ENCODE peak calls at places on chromosomes 5 and 9, in ten cellular contexts. One of them, this sample, is unnamed.
A peak's percentile ranks its signal among the peaks of the same experiment; 100 is the strongest.

GRCh38 chr9:27865031-27865438 is 291.8 kb upstream of the C9orf72 start:
- DNase-seq in neural crest cell: no peak
- DNase-seq in A673: peak; percentile 71
- DNase-seq in T-cell: no peak
- DNase-seq in endothelial cell: no peak
- DNase-seq in pancreas: no peak
- DNase-seq in testis: no peak
- DNase-seq in kidney: no peak
- DNase-seq in neural progenitor cell: no peak
- DNase-seq in NCI-H1436: peak; percentile 33
- DNase-seq in this sample: peak; percentile 88

GRCh38 chr5:61450170-61450815 is 118.2 kb downstream of the ZSWIM6 start:
- DNase-seq in neural crest cell: no peak
- DNase-seq in A673: peak; percentile 44
- DNase-seq in T-cell: no peak
- DNase-seq in endothelial cell: no peak
- DNase-seq in pancreas: peak; percentile 23
- DNase-seq in testis: no peak
- DNase-seq in kidney: no peak
- DNase-seq in neural progenitor cell: no peak
- DNase-seq in NCI-H1436: no peak
- DNase-seq in this sample: no peak

GRCh38 chr5:98768160-98769005 is 5.1 kb upstream of the RGMB start:
- DNase-seq in neural crest cell: peak; percentile 74
- DNase-seq in A673: peak; percentile 74
- DNase-seq in T-cell: peak; percentile 31
- DNase-seq in endothelial cell: peak; percentile 75
- DNase-seq in pancreas: peak; percentile 46
- DNase-seq in testis: peak; percentile 55
- DNase-seq in kidney: no peak
- DNase-seq in neural progenitor cell: peak; percentile 90
- DNase-seq in NCI-H1436: peak; percentile 61
- DNase-seq in this sample: peak; percentile 40

GRCh38 chr5:173923236-173924104 is 35.3 kb downstream of the CPEB4 start:
- DNase-seq in neural crest cell: no peak
- DNase-seq in A673: no peak
- DNase-seq in T-cell: no peak
- DNase-seq in endothelial cell: no peak
- DNase-seq in pancreas: no peak
- DNase-seq in testis: peak; percentile 40
- DNase-seq in kidney: no peak
- DNase-seq in neural progenitor cell: peak; percentile 18
- DNase-seq in NCI-H1436: no peak
- DNase-seq in this sample: no peak

GRCh38 chr5:14219800-14220512 is 76.8 kb downstream of the TRIO start:
- DNase-seq in neural crest cell: no peak
- DNase-seq in A673: no peak
- DNase-seq in T-cell: no peak
- DNase-seq in endothelial cell: no peak
- DNase-seq in pancreas: no peak
- DNase-seq in testis: no peak
- DNase-seq in kidney: no peak
- DNase-seq in neural progenitor cell: no peak
- DNase-seq in NCI-H1436: no peak
- DNase-seq in this sample: no peak

GRCh38 chr9:38687389-38687842 is 32.5 kb downstream of the FAM240B start:
- DNase-seq in neural crest cell: peak; percentile 18
- DNase-seq in A673: no peak
- DNase-seq in T-cell: no peak
- DNase-seq in endothelial cell: no peak
- DNase-seq in pancreas: peak; percentile 72
- DNase-seq in testis: peak; percentile 60
- DNase-seq in kidney: peak; percentile 88
- DNase-seq in neural progenitor cell: no peak
- DNase-seq in NCI-H1436: peak; percentile 20
- DNase-seq in this sample: no peak

GRCh38 chr9:38380230-38380871 is 12.2 kb upstream of the ALDH1B1 start:
- DNase-seq in neural crest cell: no peak
- DNase-seq in A673: no peak
- DNase-seq in T-cell: no peak
- DNase-seq in endothelial cell: no peak
- DNase-seq in pancreas: no peak
- DNase-seq in testis: no peak
- DNase-seq in kidney: no peak
- DNase-seq in neural progenitor cell: no peak
- DNase-seq in NCI-H1436: no peak
- DNase-seq in this sample: no peak

GRCh38 chr5:123865641-123866040 is 353.7 kb downstream of the CSNK1G3 start:
- DNase-seq in neural crest cell: no peak
- DNase-seq in A673: no peak
- DNase-seq in T-cell: no peak
- DNase-seq in endothelial cell: no peak
- DNase-seq in pancreas: no peak
- DNase-seq in testis: no peak
- DNase-seq in kidney: no peak
- DNase-seq in neural progenitor cell: no peak
- DNase-seq in NCI-H1436: no peak
- DNase-seq in this sample: no peak

GRCh38 chr9:90502134-90502533 is 140.5 kb downstream of the DIRAS2 start:
- DNase-seq in neural crest cell: no peak
- DNase-seq in A673: no peak
- DNase-seq in T-cell: no peak
- DNase-seq in endothelial cell: no peak
- DNase-seq in pancreas: no peak
- DNase-seq in testis: no peak
- DNase-seq in kidney: no peak
- DNase-seq in neural progenitor cell: peak; percentile 5
- DNase-seq in NCI-H1436: no peak
- DNase-seq in this sample: no peak

GRCh38 chr5:148796931-148797330 is 29.5 kb upstream of the ADRB2 start:
- DNase-seq in neural crest cell: no peak
- DNase-seq in A673: no peak
- DNase-seq in T-cell: no peak
- DNase-seq in endothelial cell: no peak
- DNase-seq in pancreas: no peak
- DNase-seq in testis: no peak
- DNase-seq in kidney: no peak
- DNase-seq in neural progenitor cell: no peak
- DNase-seq in NCI-H1436: no peak
- DNase-seq in this sample: no peak

GRCh38 chr5:163889369-163889768 is 383.9 kb downstream of the MAT2B start:
- DNase-seq in neural crest cell: no peak
- DNase-seq in A673: no peak
- DNase-seq in T-cell: no peak
- DNase-seq in endothelial cell: no peak
- DNase-seq in pancreas: no peak
- DNase-seq in testis: no peak
- DNase-seq in kidney: no peak
- DNase-seq in neural progenitor cell: no peak
- DNase-seq in NCI-H1436: no peak
- DNase-seq in this sample: no peak

GRCh38 chr5:131262953-131263541 is 806 bp upstream of the CDC42SE2 start:
- DNase-seq in neural crest cell: no peak
- DNase-seq in A673: no peak
- DNase-seq in T-cell: no peak
- DNase-seq in endothelial cell: no peak
- DNase-seq in pancreas: no peak
- DNase-seq in testis: no peak
- DNase-seq in kidney: no peak
- DNase-seq in neural progenitor cell: no peak
- DNase-seq in NCI-H1436: no peak
- DNase-seq in this sample: no peak

GRCh38 chr5:1017691-1018455 is 9.3 kb downstream of the NKD2 start:
- DNase-seq in neural crest cell: no peak
- DNase-seq in A673: no peak
- DNase-seq in T-cell: no peak
- DNase-seq in endothelial cell: no peak
- DNase-seq in pancreas: no peak
- DNase-seq in testis: no peak
- DNase-seq in kidney: peak; percentile 70
- DNase-seq in neural progenitor cell: no peak
- DNase-seq in NCI-H1436: no peak
- DNase-seq in this sample: no peak

GRCh38 chr5:125316386-125316785 is 569.9 kb upstream of the ZNF608 start:
- DNase-seq in neural crest cell: no peak
- DNase-seq in A673: no peak
- DNase-seq in T-cell: no peak
- DNase-seq in endothelial cell: no peak
- DNase-seq in pancreas: no peak
- DNase-seq in testis: no peak
- DNase-seq in kidney: no peak
- DNase-seq in neural progenitor cell: no peak
- DNase-seq in NCI-H1436: no peak
- DNase-seq in this sample: no peak

GRCh38 chr9:31119882-31120481 is 1264.5 kb upstream of the ACO1 start:
- DNase-seq in neural crest cell: no peak
- DNase-seq in A673: peak; percentile 46
- DNase-seq in T-cell: peak; percentile 34
- DNase-seq in endothelial cell: peak; percentile 26
- DNase-seq in pancreas: peak; percentile 19
- DNase-seq in testis: peak; percentile 33
- DNase-seq in kidney: no peak
- DNase-seq in neural progenitor cell: peak; percentile 32
- DNase-seq in NCI-H1436: peak; percentile 16
- DNase-seq in this sample: peak; percentile 34

GRCh38 chr5:180785151-180785781 is 17.3 kb downstream of the MGAT1 start:
- DNase-seq in neural crest cell: no peak
- DNase-seq in A673: no peak
- DNase-seq in T-cell: no peak
- DNase-seq in endothelial cell: no peak
- DNase-seq in pancreas: no peak
- DNase-seq in testis: no peak
- DNase-seq in kidney: peak; percentile 70
- DNase-seq in neural progenitor cell: no peak
- DNase-seq in NCI-H1436: no peak
- DNase-seq in this sample: no peak

GRCh38 chr5:38403407-38403806 is 145.0 kb downstream of the EGFLAM start:
- DNase-seq in neural crest cell: no peak
- DNase-seq in A673: no peak
- DNase-seq in T-cell: no peak
- DNase-seq in endothelial cell: no peak
- DNase-seq in pancreas: no peak
- DNase-seq in testis: no peak
- DNase-seq in kidney: no peak
- DNase-seq in neural progenitor cell: no peak
- DNase-seq in NCI-H1436: no peak
- DNase-seq in this sample: no peak

GRCh38 chr5:118825226-118825625 is 163.1 kb downstream of the DTWD2 start:
- DNase-seq in neural crest cell: no peak
- DNase-seq in A673: no peak
- DNase-seq in T-cell: no peak
- DNase-seq in endothelial cell: no peak
- DNase-seq in pancreas: no peak
- DNase-seq in testis: no peak
- DNase-seq in kidney: no peak
- DNase-seq in neural progenitor cell: no peak
- DNase-seq in NCI-H1436: no peak
- DNase-seq in this sample: no peak

GRCh38 chr9:129322641-129323375 is 144.7 kb upstream of the IER5L start:
- DNase-seq in neural crest cell: no peak
- DNase-seq in A673: no peak
- DNase-seq in T-cell: no peak
- DNase-seq in endothelial cell: no peak
- DNase-seq in pancreas: no peak
- DNase-seq in testis: no peak
- DNase-seq in kidney: peak; percentile 43
- DNase-seq in neural progenitor cell: no peak
- DNase-seq in NCI-H1436: no peak
- DNase-seq in this sample: no peak

GRCh38 chr5:96703384-96703910 is 41.3 kb downstream of the CAST start:
- DNase-seq in neural crest cell: no peak
- DNase-seq in A673: no peak
- DNase-seq in T-cell: no peak
- DNase-seq in endothelial cell: no peak
- DNase-seq in pancreas: no peak
- DNase-seq in testis: no peak
- DNase-seq in kidney: no peak
- DNase-seq in neural progenitor cell: peak; percentile 9
- DNase-seq in NCI-H1436: no peak
- DNase-seq in this sample: no peak

GRCh38 chr9:14891332-14891731 is 18.9 kb downstream of the FREM1 start:
- DNase-seq in neural crest cell: no peak
- DNase-seq in A673: no peak
- DNase-seq in T-cell: no peak
- DNase-seq in endothelial cell: no peak
- DNase-seq in pancreas: no peak
- DNase-seq in testis: no peak
- DNase-seq in kidney: no peak
- DNase-seq in neural progenitor cell: no peak
- DNase-seq in NCI-H1436: no peak
- DNase-seq in this sample: no peak

GRCh38 chr9:110179734-110180133 is 28.2 kb downstream of the C9orf152 start:
- DNase-seq in neural crest cell: no peak
- DNase-seq in A673: no peak
- DNase-seq in T-cell: no peak
- DNase-seq in endothelial cell: no peak
- DNase-seq in pancreas: no peak
- DNase-seq in testis: no peak
- DNase-seq in kidney: no peak
- DNase-seq in neural progenitor cell: no peak
- DNase-seq in NCI-H1436: no peak
- DNase-seq in this sample: no peak

GRCh38 chr5:173474881-173475287 is 141.6 kb downstream of the BOD1 start:
- DNase-seq in neural crest cell: no peak
- DNase-seq in A673: no peak
- DNase-seq in T-cell: no peak
- DNase-seq in endothelial cell: no peak
- DNase-seq in pancreas: no peak
- DNase-seq in testis: no peak
- DNase-seq in kidney: no peak
- DNase-seq in neural progenitor cell: no peak
- DNase-seq in NCI-H1436: no peak
- DNase-seq in this sample: no peak

GRCh38 chr5:159448-160172 is 31.7 kb upstream of the LRRC14B start:
- DNase-seq in neural crest cell: no peak
- DNase-seq in A673: no peak
- DNase-seq in T-cell: no peak
- DNase-seq in endothelial cell: no peak
- DNase-seq in pancreas: no peak
- DNase-seq in testis: peak; percentile 12
- DNase-seq in kidney: no peak
- DNase-seq in neural progenitor cell: peak; percentile 12
- DNase-seq in NCI-H1436: no peak
- DNase-seq in this sample: no peak

GRCh38 chr5:172954751-172955159 is 4.5 kb upstream of the RPL26L1 start:
- DNase-seq in neural crest cell: no peak
- DNase-seq in A673: no peak
- DNase-seq in T-cell: no peak
- DNase-seq in endothelial cell: no peak
- DNase-seq in pancreas: no peak
- DNase-seq in testis: no peak
- DNase-seq in kidney: no peak
- DNase-seq in neural progenitor cell: no peak
- DNase-seq in NCI-H1436: no peak
- DNase-seq in this sample: no peak

GRCh38 chr9:87657190-87657589 is 68.7 kb upstream of the CTSL start:
- DNase-seq in neural crest cell: no peak
- DNase-seq in A673: peak; percentile 38
- DNase-seq in T-cell: no peak
- DNase-seq in endothelial cell: no peak
- DNase-seq in pancreas: no peak
- DNase-seq in testis: peak; percentile 31
- DNase-seq in kidney: no peak
- DNase-seq in neural progenitor cell: no peak
- DNase-seq in NCI-H1436: no peak
- DNase-seq in this sample: no peak

GRCh38 chr5:153860482-153860881 is 178.2 kb downstream of the FAM114A2 start:
- DNase-seq in neural crest cell: no peak
- DNase-seq in A673: no peak
- DNase-seq in T-cell: no peak
- DNase-seq in endothelial cell: no peak
- DNase-seq in pancreas: no peak
- DNase-seq in testis: no peak
- DNase-seq in kidney: no peak
- DNase-seq in neural progenitor cell: no peak
- DNase-seq in NCI-H1436: no peak
- DNase-seq in this sample: no peak

GRCh38 chr9:12972608-12973589 is 198.1 kb downstream of the LURAP1L start:
- DNase-seq in neural crest cell: no peak
- DNase-seq in A673: peak; percentile 34
- DNase-seq in T-cell: no peak
- DNase-seq in endothelial cell: no peak
- DNase-seq in pancreas: peak; percentile 23
- DNase-seq in testis: no peak
- DNase-seq in kidney: no peak
- DNase-seq in neural progenitor cell: no peak
- DNase-seq in NCI-H1436: no peak
- DNase-seq in this sample: no peak

This sample was measured in NCI-H1105 treated with DMSO at 0.1 percent for 48 hours.